ENCODE peak calls at places on chromosomes 2 and 18, in seven cellular contexts. One of them, this sample, is unnamed. For H3K4me1, the result is how much of the 10 kb centered on the place peaks cover.

GRCh38 chr2:174802459-174802858 is 38.2 kb upstream of the CHRNA1 start:
- DNase-seq in osteoblast: no peak
- DNase-seq in endodermal cell: no peak
- DNase-seq in tibial nerve: no peak
- DNase-seq in cardiac muscle cell: no peak
- DNase-seq in endothelial cell of umbilical vein: no peak
- DNase-seq in CD8-positive, alpha-beta T cell: no peak
- DNase-seq in this sample: no peak

GRCh38 chr2:62410926-62411456 is 95.0 kb downstream of the TMEM17 start:
- DNase-seq in osteoblast: peak
- DNase-seq in endodermal cell: no peak
- DNase-seq in tibial nerve: no peak
- DNase-seq in cardiac muscle cell: no peak
- DNase-seq in endothelial cell of umbilical vein: no peak
- DNase-seq in CD8-positive, alpha-beta T cell: no peak
- DNase-seq in this sample: no peak

GRCh38 chr18:8771930-8772329 is 66.6 kb downstream of the MTCL1 start:
- DNase-seq in osteoblast: no peak
- DNase-seq in endodermal cell: no peak
- DNase-seq in tibial nerve: no peak
- DNase-seq in cardiac muscle cell: no peak
- DNase-seq in endothelial cell of umbilical vein: peak
- DNase-seq in CD8-positive, alpha-beta T cell: no peak
- DNase-seq in this sample: no peak

GRCh38 chr18:26471027-26471426 is 77.3 kb downstream of the KCTD1 start:
- DNase-seq in osteoblast: no peak
- DNase-seq in endodermal cell: no peak
- DNase-seq in tibial nerve: no peak
- DNase-seq in cardiac muscle cell: peak
- DNase-seq in endothelial cell of umbilical vein: no peak
- DNase-seq in CD8-positive, alpha-beta T cell: no peak
- DNase-seq in this sample: no peak

GRCh38 chr2:78973630-78974029 is 51.9 kb upstream of the REG3G start:
- DNase-seq in osteoblast: no peak
- DNase-seq in endodermal cell: no peak
- DNase-seq in tibial nerve: no peak
- DNase-seq in cardiac muscle cell: no peak
- DNase-seq in endothelial cell of umbilical vein: no peak
- DNase-seq in CD8-positive, alpha-beta T cell: no peak
- DNase-seq in this sample: no peak

GRCh38 chr2:126700073-126700581 is 44.2 kb downstream of the GYPC start:
- DNase-seq in osteoblast: no peak
- DNase-seq in endodermal cell: peak
- DNase-seq in tibial nerve: no peak
- DNase-seq in cardiac muscle cell: no peak
- DNase-seq in endothelial cell of umbilical vein: no peak
- DNase-seq in CD8-positive, alpha-beta T cell: no peak
- DNase-seq in this sample: no peak

GRCh38 chr2:65483763-65484162 is 51.4 kb upstream of the SPRED2 start:
- DNase-seq in osteoblast: peak
- DNase-seq in endodermal cell: no peak
- DNase-seq in tibial nerve: no peak
- DNase-seq in cardiac muscle cell: no peak
- DNase-seq in endothelial cell of umbilical vein: no peak
- DNase-seq in CD8-positive, alpha-beta T cell: no peak
- DNase-seq in this sample: no peak

GRCh38 chr2:231425811-231426703 is 30.5 kb downstream of the B3GNT7 start:
- DNase-seq in osteoblast: peak
- DNase-seq in endodermal cell: peak
- DNase-seq in tibial nerve: no peak
- DNase-seq in cardiac muscle cell: no peak
- DNase-seq in endothelial cell of umbilical vein: no peak
- DNase-seq in CD8-positive, alpha-beta T cell: peak
- DNase-seq in this sample: no peak

GRCh38 chr2:160810406-160810805 is 316.8 kb upstream of the RBMS1 start:
- DNase-seq in osteoblast: no peak
- DNase-seq in endodermal cell: no peak
- DNase-seq in tibial nerve: no peak
- DNase-seq in cardiac muscle cell: no peak
- DNase-seq in endothelial cell of umbilical vein: no peak
- DNase-seq in CD8-positive, alpha-beta T cell: no peak
- DNase-seq in this sample: no peak

GRCh38 chr2:164896634-164897033 is 55.0 kb upstream of the COBLL1 start:
- DNase-seq in osteoblast: peak
- DNase-seq in endodermal cell: no peak
- DNase-seq in tibial nerve: no peak
- DNase-seq in cardiac muscle cell: no peak
- DNase-seq in endothelial cell of umbilical vein: peak
- DNase-seq in CD8-positive, alpha-beta T cell: no peak
- DNase-seq in this sample: no peak

GRCh38 chr18:45324489-45325111 is 290.7 kb upstream of the SLC14A2 start:
- DNase-seq in osteoblast: no peak
- DNase-seq in endodermal cell: peak
- DNase-seq in tibial nerve: peak
- DNase-seq in cardiac muscle cell: no peak
- DNase-seq in endothelial cell of umbilical vein: no peak
- DNase-seq in CD8-positive, alpha-beta T cell: no peak
- DNase-seq in this sample: peak

GRCh38 chr18:63186520-63186919 is 133.0 kb downstream of the BCL2 start:
- DNase-seq in osteoblast: no peak
- DNase-seq in endodermal cell: no peak
- DNase-seq in tibial nerve: no peak
- DNase-seq in cardiac muscle cell: no peak
- DNase-seq in endothelial cell of umbilical vein: no peak
- DNase-seq in CD8-positive, alpha-beta T cell: no peak
- DNase-seq in this sample: no peak

DNA sequence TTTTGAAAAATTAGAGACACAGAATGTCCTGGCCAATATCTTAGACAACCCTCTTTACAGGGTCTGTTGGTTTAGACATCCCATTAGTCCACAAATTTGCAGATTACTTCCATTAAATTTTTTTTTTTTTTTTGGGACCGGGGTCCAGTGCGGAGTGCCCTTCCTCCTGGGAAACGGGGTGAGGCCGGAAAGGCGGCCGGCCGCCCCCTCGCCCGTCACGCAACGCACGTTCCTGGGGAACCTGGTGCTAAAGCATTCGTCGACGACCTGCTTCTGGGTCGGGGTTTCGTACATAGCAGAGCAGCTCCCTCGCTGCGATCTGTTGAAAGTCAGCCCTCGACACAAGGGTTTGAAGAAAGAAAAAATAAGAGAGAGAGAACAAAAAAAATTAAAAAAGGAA is 21.5 kb upstream of the RBFA start:
- DNase-seq in osteoblast: no peak
- DNase-seq in endodermal cell: no peak
- DNase-seq in tibial nerve: no peak
- DNase-seq in cardiac muscle cell: no peak
- DNase-seq in endothelial cell of umbilical vein: no peak
- DNase-seq in CD8-positive, alpha-beta T cell: no peak
- DNase-seq in this sample: no peak
- H3K4me1 ChIP-seq in osteoblast: under half
- H3K4me1 ChIP-seq in endodermal cell: under half
- H3K4me1 ChIP-seq in tibial nerve: under half
- H3K4me1 ChIP-seq in cardiac muscle cell: under half
- H3K4me1 ChIP-seq in endothelial cell of umbilical vein: under half
- H3K4me1 ChIP-seq in CD8-positive, alpha-beta T cell: under half
- H3K4me1 ChIP-seq in this sample: under half

DNA sequence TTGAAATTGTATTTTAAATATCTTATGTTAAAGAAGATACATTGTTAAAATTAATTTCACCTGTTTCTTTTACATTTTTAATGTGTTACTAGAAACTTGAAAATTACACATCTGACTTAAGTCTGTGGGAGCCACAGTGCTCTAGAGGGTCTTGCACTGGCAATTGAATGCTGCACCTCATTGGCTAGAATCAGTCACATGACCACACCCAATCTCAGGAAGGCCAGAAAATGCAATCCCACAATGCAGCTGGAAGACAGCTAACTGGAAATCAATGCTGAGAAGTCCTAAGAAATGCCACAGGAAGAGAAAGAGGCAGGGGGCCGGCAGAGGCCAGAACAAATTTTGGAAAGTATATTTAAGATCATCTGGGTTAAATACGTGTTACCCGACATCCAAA is 189.2 kb upstream of the POU3F3 start:
- DNase-seq in osteoblast: no peak
- DNase-seq in endodermal cell: no peak
- DNase-seq in tibial nerve: no peak
- DNase-seq in cardiac muscle cell: no peak
- DNase-seq in endothelial cell of umbilical vein: no peak
- DNase-seq in CD8-positive, alpha-beta T cell: no peak
- DNase-seq in this sample: no peak
- H3K4me1 ChIP-seq in osteoblast: under half
- H3K4me1 ChIP-seq in endodermal cell: under half
- H3K4me1 ChIP-seq in tibial nerve: under half
- H3K4me1 ChIP-seq in cardiac muscle cell: under half
- H3K4me1 ChIP-seq in endothelial cell of umbilical vein: under half
- H3K4me1 ChIP-seq in CD8-positive, alpha-beta T cell: under half
- H3K4me1 ChIP-seq in this sample: under half

GRCh38 chr18:35513181-35513932 is 15.6 kb upstream of the INO80C start:
- DNase-seq in osteoblast: peak
- DNase-seq in endodermal cell: peak
- DNase-seq in tibial nerve: no peak
- DNase-seq in cardiac muscle cell: peak
- DNase-seq in endothelial cell of umbilical vein: no peak
- DNase-seq in CD8-positive, alpha-beta T cell: no peak
- DNase-seq in this sample: peak
- H3K4me1 ChIP-seq in osteoblast: under half
- H3K4me1 ChIP-seq in endodermal cell: under half
- H3K4me1 ChIP-seq in tibial nerve: under half
- H3K4me1 ChIP-seq in cardiac muscle cell: under half
- H3K4me1 ChIP-seq in endothelial cell of umbilical vein: under half
- H3K4me1 ChIP-seq in CD8-positive, alpha-beta T cell: under half
- H3K4me1 ChIP-seq in this sample: under half

DNA sequence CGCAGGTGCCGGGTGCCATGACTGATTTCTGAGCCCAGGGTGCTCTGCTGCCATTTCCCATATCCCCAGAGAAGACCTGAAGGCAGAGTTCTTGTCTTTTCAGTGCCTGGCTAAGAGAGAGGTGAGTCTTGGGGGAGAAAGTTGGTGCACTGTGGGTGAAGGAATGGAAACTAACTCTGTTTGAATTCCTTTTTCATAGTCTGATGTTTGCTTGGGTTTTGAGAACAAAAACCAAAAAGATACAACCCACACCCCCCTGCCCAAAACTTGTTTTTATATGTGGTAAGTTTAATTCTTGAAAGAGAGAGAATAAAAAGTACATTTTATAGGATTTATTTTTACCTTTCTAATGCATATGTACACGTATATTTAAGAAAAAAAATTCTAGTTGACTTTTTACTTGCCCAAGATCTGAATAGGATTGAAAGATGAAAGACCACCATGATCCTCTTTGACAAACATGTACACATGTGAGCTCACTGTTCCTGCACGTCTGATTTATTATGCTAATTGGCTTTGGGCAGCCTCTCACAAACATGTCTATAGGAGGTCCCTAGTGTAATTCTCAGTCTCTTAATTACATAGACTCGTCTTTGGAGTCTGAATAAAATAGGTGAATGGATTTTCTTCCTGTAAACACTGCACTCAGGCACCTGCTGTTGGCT is 46.3 kb downstream of the ARL4C start:
- DNase-seq in osteoblast: no peak
- DNase-seq in endodermal cell: no peak
- DNase-seq in tibial nerve: no peak
- DNase-seq in cardiac muscle cell: no peak
- DNase-seq in endothelial cell of umbilical vein: no peak
- DNase-seq in CD8-positive, alpha-beta T cell: no peak
- DNase-seq in this sample: no peak
- H3K4me1 ChIP-seq in osteoblast: under half
- H3K4me1 ChIP-seq in endodermal cell: under half
- H3K4me1 ChIP-seq in tibial nerve: under half
- H3K4me1 ChIP-seq in cardiac muscle cell: under half
- H3K4me1 ChIP-seq in endothelial cell of umbilical vein: under half
- H3K4me1 ChIP-seq in CD8-positive, alpha-beta T cell: half or more
- H3K4me1 ChIP-seq in this sample: under half

DNA sequence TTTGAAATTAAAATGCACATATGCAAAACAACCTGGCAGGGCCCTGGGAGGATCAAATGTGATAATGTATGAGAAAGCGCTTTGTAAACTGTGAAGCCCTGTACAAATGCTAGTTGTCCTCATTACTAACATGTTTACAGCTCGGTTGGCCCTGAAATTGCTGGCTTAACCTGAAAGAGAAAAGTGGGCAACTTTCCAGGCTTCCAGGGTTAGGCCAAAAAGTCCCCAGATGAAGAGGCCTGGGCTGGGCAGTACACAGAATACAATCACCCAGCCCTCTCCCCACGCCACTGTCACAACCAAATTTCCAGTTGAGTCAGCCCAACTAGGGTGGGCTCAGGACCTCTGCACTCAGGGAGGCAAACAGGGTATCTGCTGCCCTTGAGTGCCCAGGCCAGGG is 60.1 kb downstream of the DNMT3A start:
- DNase-seq in osteoblast: peak
- DNase-seq in endodermal cell: no peak
- DNase-seq in tibial nerve: no peak
- DNase-seq in cardiac muscle cell: no peak
- DNase-seq in endothelial cell of umbilical vein: no peak
- DNase-seq in CD8-positive, alpha-beta T cell: no peak
- DNase-seq in this sample: no peak
- H3K4me1 ChIP-seq in osteoblast: under half
- H3K4me1 ChIP-seq in endodermal cell: under half
- H3K4me1 ChIP-seq in tibial nerve: under half
- H3K4me1 ChIP-seq in cardiac muscle cell: under half
- H3K4me1 ChIP-seq in endothelial cell of umbilical vein: under half
- H3K4me1 ChIP-seq in CD8-positive, alpha-beta T cell: half or more
- H3K4me1 ChIP-seq in this sample: half or more

GRCh38 chr2:239274391-239275001 is 126.3 kb downstream of the HDAC4 start:
- DNase-seq in osteoblast: peak
- DNase-seq in endodermal cell: no peak
- DNase-seq in tibial nerve: peak
- DNase-seq in cardiac muscle cell: no peak
- DNase-seq in endothelial cell of umbilical vein: no peak
- DNase-seq in CD8-positive, alpha-beta T cell: no peak
- DNase-seq in this sample: no peak

GRCh38 chr2:239277401-239278085 is 123.3 kb downstream of the HDAC4 start:
- DNase-seq in osteoblast: no peak
- DNase-seq in endodermal cell: no peak
- DNase-seq in tibial nerve: no peak
- DNase-seq in cardiac muscle cell: no peak
- DNase-seq in endothelial cell of umbilical vein: no peak
- DNase-seq in CD8-positive, alpha-beta T cell: no peak
- DNase-seq in this sample: no peak

GRCh38 chr2:239276813-239277193 is 124.0 kb downstream of the HDAC4 start:
- DNase-seq in osteoblast: no peak
- DNase-seq in endodermal cell: peak
- DNase-seq in tibial nerve: no peak
- DNase-seq in cardiac muscle cell: no peak
- DNase-seq in endothelial cell of umbilical vein: no peak
- DNase-seq in CD8-positive, alpha-beta T cell: no peak
- DNase-seq in this sample: no peak

GRCh38 chr2:239275037-239275685 is 125.7 kb downstream of the HDAC4 start:
- DNase-seq in osteoblast: peak
- DNase-seq in endodermal cell: peak
- DNase-seq in tibial nerve: peak
- DNase-seq in cardiac muscle cell: no peak
- DNase-seq in endothelial cell of umbilical vein: no peak
- DNase-seq in CD8-positive, alpha-beta T cell: peak
- DNase-seq in this sample: no peak

GRCh38 chr2:239275871-239276812 is 124.7 kb downstream of the HDAC4 start:
- DNase-seq in osteoblast: no peak
- DNase-seq in endodermal cell: peak
- DNase-seq in tibial nerve: no peak
- DNase-seq in cardiac muscle cell: no peak
- DNase-seq in endothelial cell of umbilical vein: no peak
- DNase-seq in CD8-positive, alpha-beta T cell: no peak
- DNase-seq in this sample: no peak
- H3K4me1 ChIP-seq in osteoblast: under half
- H3K4me1 ChIP-seq in endodermal cell: under half
- H3K4me1 ChIP-seq in tibial nerve: under half
- H3K4me1 ChIP-seq in cardiac muscle cell: under half
- H3K4me1 ChIP-seq in endothelial cell of umbilical vein: under half
- H3K4me1 ChIP-seq in CD8-positive, alpha-beta T cell: under half
- H3K4me1 ChIP-seq in this sample: half or more

GRCh38 chr2:196259507-196260481 is 88.4 kb upstream of the STK17B start:
- DNase-seq in osteoblast: peak
- DNase-seq in endodermal cell: no peak
- DNase-seq in tibial nerve: no peak
- DNase-seq in cardiac muscle cell: peak
- DNase-seq in endothelial cell of umbilical vein: peak
- DNase-seq in CD8-positive, alpha-beta T cell: no peak
- DNase-seq in this sample: no peak
- H3K4me1 ChIP-seq in osteoblast: under half
- H3K4me1 ChIP-seq in endodermal cell: under half
- H3K4me1 ChIP-seq in tibial nerve: under half
- H3K4me1 ChIP-seq in cardiac muscle cell: under half
- H3K4me1 ChIP-seq in endothelial cell of umbilical vein: under half
- H3K4me1 ChIP-seq in CD8-positive, alpha-beta T cell: half or more
- H3K4me1 ChIP-seq in this sample: under half

This sample was measured in vagina.